ENCODE peak calls at places on chromosomes 11 and 22, in five cellular contexts. P is IMR-90, N is A549, B is GM12878, L is SK-N-SH. T is an unnamed sample.

GRCh38 chr22:22710719-22711531 is 66.5 kb downstream of the GGTLC2 start:
- DNase-seq in N (peak; percentile 46), L (peak; percentile 75), P (peak; percentile 17), B (no peak), T (peak; percentile 100)

GRCh38 chr11:86736303-86737143 is 63.8 kb upstream of the PRSS23 start:
- DNase-seq in N (no peak), L (no peak), B (no peak), P (no peak), T (no peak)

GRCh38 chr11:31045335-31045734 is 324.2 kb downstream of the DCDC1 start:
- DNase-seq in P (no peak), B (no peak), L (peak; percentile 36), N (no peak), T (no peak)

GRCh38 chr11:120125005-120125404 is 12.9 kb downstream of the TRIM29 start:
- DNase-seq in P (peak; percentile 25), L (no peak), N (peak; percentile 31), B (no peak), T (peak; percentile 39)

GRCh38 chr11:104705475-104706195 is 192.6 kb downstream of the CASP12 start:
- DNase-seq in P (peak; percentile 18), L (no peak), B (peak; percentile 59), N (no peak), T (no peak)

GRCh38 chr22:19516378-19517170 is 7.6 kb downstream of the CLDN5 start:
- DNase-seq in B (no peak), L (no peak), N (no peak), P (no peak), T (no peak)

GRCh38 chr22:44532466-44533025 is 34.5 kb upstream of the RTL6 start:
- DNase-seq in B (no peak), P (no peak), L (no peak), N (no peak), T (no peak)

GRCh38 chr11:95641506-95641905 is 148.1 kb downstream of the FAM76B start:
- DNase-seq in L (no peak), P (no peak), B (peak; percentile 60), N (no peak), T (no peak)

GRCh38 chr11:115869780-115870431 is 365.7 kb upstream of the CADM1 start:
- DNase-seq in B (peak; percentile 51), P (peak; percentile 51), L (peak; percentile 55), N (no peak), T (peak; percentile 9)

GRCh38 chr11:95341246-95341645 is 110.2 kb upstream of the SESN3 start:
- DNase-seq in N (no peak), L (no peak), B (no peak), P (no peak), T (no peak)

GRCh38 chr11:65538915-65539374 is 14.1 kb downstream of the SCYL1 start:
- DNase-seq in P (no peak), L (no peak), N (no peak), B (no peak), T (no peak)

GRCh38 chr22:48675828-48676145 is 1151.9 kb downstream of the BRD1 start:
- DNase-seq in N (no peak), B (no peak), L (no peak), P (no peak), T (no peak)

GRCh38 chr22:23094695-23095466 is 24.6 kb downstream of the GNAZ start:
- DNase-seq in P (no peak), N (no peak), L (peak; percentile 41), B (no peak), T (peak; percentile 64)

GRCh38 chr11:74321487-74322188 is 10.2 kb upstream of the P4HA3 start:
- DNase-seq in L (peak; percentile 41), N (no peak), B (no peak), P (peak; percentile 65), T (peak; percentile 59)

GRCh38 chr11:60924110-60924905 is at the start of gene TMEM132A:
- DNase-seq in L (peak; percentile 99), P (peak; percentile 68), N (peak; percentile 93), B (no peak), T (peak; percentile 70)

GRCh38 chr11:79077684-79078379 is 363.0 kb downstream of the TENM4 start:
- DNase-seq in N (no peak), B (no peak), P (no peak), L (peak; percentile 54), T (no peak)

GRCh38 chr11:41461057-41461681 is 1.7 kb upstream of the LRRC4C start:
- DNase-seq in P (no peak), L (no peak), B (no peak), N (no peak), T (peak; percentile 4)

GRCh38 chr11:91966368-91966767 is 258.2 kb upstream of the FAT3 start:
- DNase-seq in P (no peak), N (no peak), L (no peak), B (no peak), T (no peak)

GRCh38 chr22:32737811-32738210 is 63.7 kb upstream of the TIMP3 start:
- DNase-seq in L (no peak), N (no peak), P (peak; percentile 23), B (no peak), T (no peak)

GRCh38 chr11:1052133-1053011 is 15.9 kb upstream of the MUC6 start:
- DNase-seq in B (no peak), L (peak; percentile 34), N (no peak), P (no peak), T (no peak)

GRCh38 chr22:28017558-28017820 is 98.4 kb upstream of the PITPNB start:
- DNase-seq in B (no peak), P (no peak), N (no peak), L (no peak), T (no peak)

GRCh38 chr22:48822278-48823233 is 1005.1 kb downstream of the BRD1 start:
- DNase-seq in B (no peak), P (no peak), N (no peak), L (no peak), T (no peak)

GRCh38 chr11:9232482-9232881 is 32.7 kb downstream of the DENND5A start:
- DNase-seq in B (no peak), P (no peak), N (no peak), L (no peak), T (no peak)

DNA sequence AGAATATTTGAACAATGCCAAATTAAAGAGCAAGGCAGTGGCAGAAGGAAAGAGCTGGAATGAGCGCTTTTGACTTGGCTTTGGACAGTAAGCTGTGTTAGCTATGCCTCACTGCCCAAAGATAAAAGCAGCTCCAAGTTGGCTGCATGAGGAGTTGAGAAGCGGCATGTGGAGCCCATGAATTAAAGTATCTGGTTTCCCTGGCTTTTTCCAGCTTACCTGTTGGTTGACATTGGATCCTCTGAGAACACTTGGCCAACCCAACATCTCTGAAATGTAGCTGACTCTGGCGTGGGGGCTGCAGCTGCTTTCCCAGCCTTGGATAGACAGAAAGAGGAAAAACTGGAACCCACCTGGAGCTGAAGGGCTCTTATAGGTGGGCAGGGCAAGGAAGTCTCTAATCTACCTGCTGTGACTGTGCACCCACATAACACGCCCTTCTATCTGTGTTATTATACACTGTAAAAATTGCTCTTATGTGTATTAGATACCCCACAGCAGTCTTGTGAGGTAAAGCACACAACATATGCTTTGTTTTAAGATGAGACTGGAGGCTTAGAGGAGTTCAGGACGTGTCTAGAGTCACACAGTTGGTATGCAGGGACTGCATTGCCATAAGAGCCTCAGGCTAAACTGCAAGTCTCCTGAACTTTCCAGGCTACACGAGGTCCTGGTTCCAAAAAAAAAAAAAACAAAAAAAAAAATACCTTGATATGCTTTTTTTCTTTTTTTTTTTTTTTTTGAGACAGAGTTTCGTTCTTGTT is 5.8 kb downstream of the UBASH3B start:
- DNase-seq in L (no peak), P (peak; percentile 83), N (no peak), B (no peak), T (no peak)
- TF ChIP-seq RCOR1 in L (no peak), P (no peak), N (no peak), B (no peak), T (no peak)

GRCh38 chr11:109695696-109696095 is 273.7 kb downstream of the C11orf87 start:
- DNase-seq in L (no peak), N (no peak), P (peak; percentile 10), B (no peak), T (no peak)
- TF ChIP-seq RCOR1 in L (no peak), N (no peak), P (no peak), B (no peak), T (no peak)

GRCh38 chr11:27926469-27926868 is 181.5 kb downstream of the KIF18A start:
- DNase-seq in B (no peak), N (no peak), L (no peak), P (no peak), T (no peak)
- TF ChIP-seq RCOR1 in B (no peak), N (no peak), L (no peak), P (no peak), T (no peak)

DNA sequence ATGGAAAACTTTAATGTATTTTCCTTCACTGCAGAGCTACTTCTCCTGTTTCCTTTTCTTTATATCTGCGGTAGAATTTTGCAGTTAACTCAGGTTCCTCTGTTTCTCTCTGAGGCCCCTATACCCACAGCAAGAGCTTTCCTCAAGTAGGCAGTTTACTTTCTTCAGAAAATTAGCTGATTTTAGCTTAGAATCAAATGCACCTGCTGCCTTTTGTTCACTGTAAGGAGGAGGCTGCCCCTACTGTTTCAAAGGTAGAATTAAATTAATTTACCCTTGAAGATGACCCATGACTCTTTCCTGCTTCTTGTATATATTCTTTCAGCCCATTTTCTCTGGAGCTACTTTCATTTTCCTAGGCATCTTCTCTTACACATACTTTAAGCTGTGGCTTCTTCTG is 68.7 kb upstream of the GDPD4 start:
- DNase-seq in L (no peak), B (no peak), N (peak; percentile 6), P (no peak), T (no peak)
- TF ChIP-seq RCOR1 in L (no peak), B (no peak), N (no peak), P (no peak), T (no peak)

DNA sequence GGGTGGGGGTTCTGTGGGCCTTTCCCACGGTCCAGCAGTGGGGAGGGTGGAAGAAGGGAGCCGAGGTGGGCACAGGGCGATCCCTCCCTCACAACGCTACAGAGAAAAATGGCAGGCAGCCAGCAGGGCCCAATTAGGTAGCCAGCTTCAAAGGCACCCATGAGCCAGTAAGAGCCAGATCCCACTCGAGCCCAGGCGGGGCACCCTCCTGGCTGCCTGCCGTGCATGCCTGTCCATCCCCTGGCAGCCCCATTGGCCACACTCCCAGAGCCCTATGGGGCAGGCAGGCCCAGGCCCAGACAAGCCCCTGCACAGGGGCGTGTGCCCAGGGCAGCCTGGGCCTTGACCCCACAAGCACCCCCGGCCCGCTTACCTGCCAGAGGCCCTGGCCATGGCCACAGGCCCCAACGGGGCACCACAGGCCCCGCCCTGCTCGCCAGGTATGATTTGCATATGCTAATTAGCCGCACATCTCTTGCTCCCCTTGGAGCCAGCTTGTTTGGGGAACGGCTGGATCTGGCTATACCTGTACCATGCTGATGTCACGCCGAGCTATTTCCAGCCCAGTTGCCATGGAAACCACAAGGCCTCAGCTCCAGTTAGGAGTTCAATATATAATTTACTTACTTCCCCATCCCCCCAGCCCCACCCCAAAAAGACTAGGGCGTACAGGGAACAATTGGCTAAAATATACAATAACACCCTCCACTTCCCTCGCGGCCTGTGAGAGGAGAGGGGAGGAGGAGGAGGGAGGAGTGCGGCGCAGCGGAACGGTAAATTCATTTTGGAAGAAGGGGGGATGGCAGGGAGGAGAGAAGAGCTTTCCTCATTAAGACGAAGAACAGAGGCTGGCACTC is 47.5 kb upstream of the TCF20 start:
- DNase-seq in P (no peak), N (no peak), B (no peak), L (peak; percentile 50), T (no peak)
- TF ChIP-seq RCOR1 in P (no peak), N (no peak), B (no peak), L (no peak), T (no peak)

GRCh38 chr22:39925273-39925672 is 24.4 kb downstream of the GRAP2 start:
- DNase-seq in L (no peak), N (no peak), B (no peak), P (no peak), T (no peak)
- TF ChIP-seq RCOR1 in L (no peak), N (no peak), B (no peak), P (no peak), T (no peak)

GRCh38 chr22:39496131-39496838 is 5.8 kb upstream of the MIEF1 start:
- DNase-seq in L (peak; percentile 50), N (peak; percentile 48), P (peak; percentile 57), B (no peak), T (peak; percentile 85)
- TF ChIP-seq RCOR1 in L (no peak), N (no peak), P (no peak), B (no peak), T (no peak)